ENCODE peak calls at places on chromosomes 7 and 10, in eight cellular contexts. U is cardiac fibroblast, I is choroid plexus epithelial cell, A is AG09309, G is astrocyte, J is heart right ventricle, S is stomach, R is AG04450. E is an unnamed sample.
A peak's percentile ranks its signal among the peaks of the same experiment; 100 is the strongest.

GRCh38 chr7:35424869-35425495 is 171.1 kb upstream of the TBX20 start:
- DNase-seq in A (peak; percentile 1), J (peak; percentile 64), I (peak; percentile 74), S (peak; percentile 65), U (peak; percentile 67), G (peak; percentile 19), R (peak; percentile 10), E (no peak)

GRCh38 chr7:79876769-79877362 is 257.8 kb upstream of the GNAI1 start:
- DNase-seq in S (no peak), I (peak; percentile 98), J (no peak), A (peak; percentile 75), R (peak; percentile 92), G (peak; percentile 88), U (peak; percentile 89), E (peak; percentile 77)

GRCh38 chr10:123891147-123892011 is at the start of gene CPXM2:
- DNase-seq in I (no peak), S (no peak), R (no peak), G (no peak), A (no peak), J (peak; percentile 27), U (no peak), E (no peak)

GRCh38 chr10:124417846-124418725 is 637 bp downstream of the OAT start:
- DNase-seq in G (peak; percentile 45), A (no peak), J (peak; percentile 57), I (peak; percentile 67), U (peak; percentile 62), S (peak; percentile 46), R (no peak), E (no peak)

GRCh38 chr7:70463332-70463938 is 668.5 kb upstream of the GALNT17 start:
- DNase-seq in G (no peak), J (no peak), R (no peak), U (no peak), A (no peak), I (no peak), S (no peak), E (no peak)

GRCh38 chr10:33801705-33802104 is 467.2 kb upstream of the NRP1 start:
- DNase-seq in R (no peak), G (peak; percentile 46), A (no peak), U (peak; percentile 63), J (no peak), S (no peak), I (peak; percentile 59), E (no peak)

GRCh38 chr7:27905951-27906350 is 166.0 kb downstream of the TAX1BP1 start:
- DNase-seq in G (no peak), S (no peak), J (no peak), A (no peak), R (no peak), I (no peak), U (no peak), E (no peak)

GRCh38 chr7:134783294-134784069 is 4.0 kb downstream of the CALD1 start:
- DNase-seq in S (no peak), I (no peak), R (no peak), G (no peak), J (no peak), U (peak; percentile 46), A (no peak), E (no peak)

GRCh38 chr7:37538945-37539344 is 90.3 kb upstream of the ELMO1 start:
- DNase-seq in A (no peak), R (no peak), S (no peak), J (no peak), U (no peak), G (no peak), I (no peak), E (no peak)

GRCh38 chr10:127873901-127874470 is 18.8 kb downstream of the CLRN3 start:
- DNase-seq in R (no peak), G (no peak), J (no peak), S (no peak), I (no peak), U (no peak), A (no peak), E (no peak)

GRCh38 chr10:127877116-127877515 is 15.6 kb downstream of the CLRN3 start:
- DNase-seq in G (no peak), A (no peak), U (no peak), I (no peak), S (no peak), R (no peak), J (no peak), E (no peak)

GRCh38 chr10:127874966-127875765 is 17.6 kb downstream of the CLRN3 start:
- DNase-seq in A (no peak), I (no peak), U (no peak), S (no peak), G (no peak), R (no peak), J (no peak), E (no peak)

GRCh38 chr10:127877701-127878100 is 15.0 kb downstream of the CLRN3 start:
- DNase-seq in J (no peak), S (no peak), I (no peak), A (no peak), R (no peak), G (no peak), U (no peak), E (no peak)

GRCh38 chr10:127875916-127876315 is 16.8 kb downstream of the CLRN3 start:
- DNase-seq in R (no peak), A (no peak), U (no peak), J (no peak), G (no peak), I (no peak), S (no peak), E (no peak)
- H3K4me3 ChIP-seq in R (no peak overlapping the region), A (no peak overlapping the region), U (no peak overlapping the region), J (no peak overlapping the region), G (no peak overlapping the region), I (no peak overlapping the region), S (no peak overlapping the region), E (no peak overlapping the region)

DNA sequence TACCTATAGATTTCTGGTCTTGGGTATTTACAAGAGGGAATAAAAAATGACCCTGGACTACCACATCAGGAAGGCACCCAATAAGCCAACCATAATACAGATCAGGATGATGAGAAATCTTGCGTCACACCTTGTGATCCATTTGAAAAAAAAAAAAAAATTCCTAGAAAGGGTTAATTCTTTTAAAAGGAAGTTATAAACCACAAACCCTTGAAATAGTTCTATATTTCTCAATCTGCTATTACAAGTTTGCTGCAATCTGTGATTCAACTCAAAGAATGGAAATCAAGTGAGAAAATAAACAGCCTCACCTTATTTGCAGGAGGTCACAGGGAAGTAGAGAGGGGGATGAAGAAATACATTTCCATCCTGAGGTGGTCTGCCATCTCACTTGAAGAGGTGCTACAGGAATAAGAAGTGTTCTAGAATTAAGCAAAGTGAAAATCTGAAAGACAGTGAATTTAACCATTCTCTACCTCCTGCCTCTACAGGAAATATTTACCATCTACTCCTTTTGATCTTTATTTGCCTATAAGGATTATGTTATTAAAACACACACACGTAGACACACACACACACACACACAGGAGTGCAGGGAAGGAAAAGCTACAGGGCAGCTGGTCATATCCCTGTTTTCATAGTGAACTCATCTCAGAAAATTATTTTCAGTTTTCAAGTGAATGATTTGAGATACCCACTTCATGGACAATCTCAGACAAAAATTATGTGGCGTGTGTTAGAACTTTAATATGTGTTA is 231.2 kb upstream of the CELF2 start:
- DNase-seq in J (no peak), R (no peak), G (peak; percentile 56), S (no peak), I (peak; percentile 82), A (peak; percentile 29), U (peak; percentile 83), E (no peak)
- H3K4me3 ChIP-seq in J (no peak overlapping the region), R (no peak overlapping the region), G (no peak overlapping the region), S (no peak overlapping the region), I (no peak overlapping the region), A (no peak overlapping the region), U (no peak overlapping the region), E (no peak overlapping the region)

GRCh38 chr10:100038561-100039071 is 28.9 kb upstream of the DNMBP start:
- DNase-seq in I (no peak), J (peak; percentile 21), A (no peak), U (peak; percentile 53), S (no peak), R (no peak), G (no peak), E (no peak)
- H3K4me3 ChIP-seq in I (no peak overlapping the region), J (no peak overlapping the region), A (no peak overlapping the region), U (no peak overlapping the region), S (no peak overlapping the region), R (no peak overlapping the region), G (no peak overlapping the region), E (no peak overlapping the region)

DNA sequence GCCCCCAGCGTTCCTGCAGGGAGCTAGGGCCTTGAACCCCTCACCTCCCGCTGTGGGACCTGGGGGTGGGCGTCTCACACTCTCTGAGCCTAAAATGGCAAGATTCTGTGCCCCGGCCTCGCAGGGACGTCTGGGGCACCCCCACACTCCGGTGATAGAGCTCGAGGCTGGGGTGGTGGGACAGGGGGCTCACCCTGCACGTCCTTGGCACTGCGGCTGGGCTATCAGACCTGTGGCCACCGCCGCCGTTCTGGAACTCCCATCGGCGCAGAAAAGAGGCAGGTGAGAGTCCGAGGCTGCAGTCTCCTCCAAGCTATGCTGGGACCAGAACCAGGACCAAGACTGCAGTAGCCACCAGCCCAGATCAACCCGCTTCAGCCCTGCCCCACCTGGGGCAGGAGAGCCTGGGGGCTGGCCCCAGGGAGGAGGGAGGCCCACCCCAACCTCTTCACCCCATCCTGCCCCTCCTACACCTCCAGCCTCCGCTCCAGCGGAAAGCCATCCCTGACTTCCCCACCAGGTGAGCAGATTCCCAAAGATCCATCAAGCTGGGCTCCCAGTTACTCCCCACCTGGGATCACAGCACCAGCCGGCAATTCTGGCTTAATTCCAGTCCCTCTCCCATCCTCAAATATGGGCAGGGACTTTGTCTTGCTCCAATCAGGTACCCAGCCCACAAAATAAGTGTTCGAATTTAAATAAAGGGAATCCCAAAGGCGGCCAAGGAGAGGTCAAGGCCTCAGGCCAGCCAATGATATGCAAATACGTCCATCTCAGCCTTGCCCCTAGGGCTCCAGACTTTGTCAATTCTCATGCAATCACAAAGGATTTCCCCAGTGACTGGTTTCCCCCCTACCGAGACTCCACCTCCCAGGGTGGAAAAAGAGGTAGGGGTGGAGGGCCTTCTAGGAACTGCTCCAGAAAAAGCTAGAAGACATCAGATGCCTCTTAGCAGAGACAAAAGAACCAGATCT is 16.4 kb downstream of the TNRC18 start:
- DNase-seq in U (no peak), J (no peak), S (no peak), A (no peak), R (no peak), G (no peak), I (peak; percentile 43), E (no peak)
- H3K4me3 ChIP-seq in U (no peak overlapping the region), J (no peak overlapping the region), S (no peak overlapping the region), A (no peak overlapping the region), R (no peak overlapping the region), G (no peak overlapping the region), I (no peak overlapping the region), E (no peak overlapping the region)